ENCODE peak calls at places on chromosomes 7 and 10, in eight cellular contexts. J is heart right ventricle; W is activated B cell treated with CpG ODN at 0.5 μM for 24 hours; Z is activated CD8-positive, alpha-beta memory T cell treated with anti-CD3 and anti-CD28 coated beads, Interleukin-2, amount 10 ng/mL, durations not matched to agents 7 days and 5 days; L is gastrocnemius medialis; F is naive thymus-derived CD8-positive, alpha-beta T cell; E is left lung; U is sciatic nerve. I is an unnamed sample.

GRCh38 chr10:4941540-4942330 is 21.5 kb upstream of the AKR1C1 start:
- ATAC-seq in L (peak; percentile 47), F (no peak), E (peak; percentile 42), J (no peak), W (no peak), U (peak; percentile 49), Z (no peak), I (no peak)

GRCh38 chr10:97081621-97082235 is 104.0 kb downstream of the SLIT1 start:
- ATAC-seq in L (no peak), E (peak; percentile 95), U (no peak), W (no peak), Z (peak; percentile 78), F (no peak), J (no peak), I (peak; percentile 44)

GRCh38 chr10:91198781-91199180 is 21.7 kb upstream of the PCGF5 start:
- ATAC-seq in F (peak; percentile 34), Z (peak; percentile 69), W (peak; percentile 23), E (peak; percentile 74), L (peak; percentile 98), U (peak; percentile 89), J (no peak), I (peak; percentile 72)

GRCh38 chr7:32140540-32140939 is 70.3 kb upstream of the PDE1C start:
- ATAC-seq in L (no peak), F (no peak), Z (no peak), U (no peak), J (no peak), W (no peak), E (no peak), I (no peak)

GRCh38 chr7:67512481-67512880 is 515.8 kb downstream of the TYW1 start:
- ATAC-seq in E (no peak), Z (no peak), W (no peak), F (no peak), J (no peak), L (no peak), U (no peak), I (no peak)

GRCh38 chr7:35645691-35646090 is 49.2 kb downstream of the HERPUD2 start:
- ATAC-seq in W (no peak), E (no peak), U (no peak), J (no peak), Z (peak; percentile 73), L (no peak), F (no peak), I (no peak)

GRCh38 chr7:73329861-73330581 is 2.1 kb downstream of the FKBP6 start:
- ATAC-seq in Z (no peak), J (no peak), U (peak; percentile 84), F (no peak), L (no peak), W (no peak), E (peak; percentile 47), I (no peak)

GRCh38 chr7:129824291-129825004 is 128.3 kb downstream of the UBE2H start:
- ATAC-seq in L (no peak), Z (no peak), J (no peak), F (no peak), W (no peak), E (no peak), U (no peak), I (no peak)

GRCh38 chr10:21281765-21282484 is 243.6 kb downstream of the SKIDA1 start:
- ATAC-seq in J (no peak), L (no peak), E (no peak), Z (no peak), U (no peak), W (no peak), F (no peak), I (no peak)

GRCh38 chr7:51077951-51078350 is 238.7 kb downstream of the COBL start:
- ATAC-seq in U (no peak), F (no peak), Z (no peak), E (no peak), J (no peak), L (peak; percentile 69), W (no peak), I (no peak)

GRCh38 chr7:93958216-93958615 is 36.7 kb downstream of the GNG11 start:
- ATAC-seq in U (no peak), W (no peak), Z (no peak), L (no peak), F (no peak), J (no peak), E (no peak), I (no peak)

GRCh38 chr7:139767561-139767982 is 10.2 kb downstream of the HIPK2 start:
- ATAC-seq in U (no peak), J (no peak), E (peak; percentile 5), Z (peak; percentile 87), F (peak; percentile 80), W (peak; percentile 45), L (no peak), I (peak; percentile 72)

GRCh38 chr10:76779821-76780281 is 857.8 kb downstream of the KCNMA1 start:
- ATAC-seq in L (no peak), E (no peak), Z (no peak), U (no peak), F (no peak), W (no peak), J (no peak), I (no peak)

I was measured in stimulated activated memory B cell treated with anti-CD40 and anti-IgM and Interleukin-4, amounts not matched to agents 10 μg/mL and 1 μg/mL and 100 μg/mL, for 72 hours.